ENCODE peak calls at places on chromosomes 3 and 15, in six cellular contexts. B is H1, V is HepG2, T is SK-N-SH, F is HCT116, H is GM12878. N is an unnamed sample. For H3K4me1 and H3K36me3, the result is how much of the 10 kb centered on the place peaks cover.

GRCh38 chr3:37605754-37606153 is 255.9 kb upstream of the CTDSPL start:
- DNase-seq in B (no peak), V (no peak), T (no peak), F (no peak), H (no peak), N (no peak)

GRCh38 chr15:72365844-72366243 is 10.0 kb downstream of the HEXA start:
- DNase-seq in B (no peak), V (no peak), T (no peak), F (no peak), H (peak), N (no peak)

GRCh38 chr3:13711911-13712650 is 163.2 kb downstream of the FBLN2 start:
- DNase-seq in B (no peak), V (no peak), T (no peak), F (no peak), H (no peak), N (no peak)

GRCh38 chr3:21620511-21621395 is 130.3 kb downstream of the ZNF385D start:
- DNase-seq in B (no peak), V (no peak), T (no peak), F (no peak), H (no peak), N (no peak)

GRCh38 chr3:187763850-187764648 is 18.8 kb upstream of the BCL6 start:
- DNase-seq in B (no peak), V (no peak), T (no peak), F (no peak), H (no peak), N (peak)

GRCh38 chr15:32898414-32898813 is 180.6 kb downstream of the GREM1 start:
- DNase-seq in B (no peak), V (no peak), T (no peak), F (no peak), H (no peak), N (no peak)

GRCh38 chr3:138381950-138382715 is 33.8 kb downstream of the MRAS start:
- DNase-seq in B (no peak), V (peak), T (no peak), F (no peak), H (no peak), N (peak)

GRCh38 chr3:27487383-27487782 is 3.2 kb upstream of the SLC4A7 start:
- DNase-seq in B (no peak), V (no peak), T (no peak), F (no peak), H (no peak), N (no peak)

GRCh38 chr3:11562277-11562881 is 81.3 kb downstream of the VGLL4 start:
- DNase-seq in B (no peak), V (no peak), T (no peak), F (no peak), H (no peak), N (no peak)

GRCh38 chr3:100526613-100527346 is 34.4 kb downstream of the TMEM45A start:
- DNase-seq in B (no peak), V (no peak), T (no peak), F (no peak), H (no peak), N (no peak)

GRCh38 chr3:182609575-182610156 is 183.6 kb upstream of the ATP11B start:
- DNase-seq in B (no peak), V (no peak), T (no peak), F (peak), H (no peak), N (no peak)

GRCh38 chr3:29452923-29453277 is 172.0 kb downstream of the RBMS3 start:
- DNase-seq in B (no peak), V (no peak), T (no peak), F (no peak), H (no peak), N (no peak)

GRCh38 chr3:179416681-179417080 is 34.6 kb downstream of the GNB4 start:
- DNase-seq in B (no peak), V (no peak), T (no peak), F (no peak), H (no peak), N (no peak)

GRCh38 chr3:134660046-134660441 is 9.2 kb upstream of the KY start:
- DNase-seq in B (no peak), V (no peak), T (no peak), F (no peak), H (no peak), N (no peak)

GRCh38 chr3:120144267-120144666 is 50.0 kb upstream of the GSK3B start:
- DNase-seq in B (no peak), V (peak), T (no peak), F (no peak), H (no peak), N (no peak)

GRCh38 chr3:122760457-122761271 is 33.0 kb downstream of the HSPBAP1 start:
- DNase-seq in B (peak), V (no peak), T (no peak), F (peak), H (no peak), N (no peak)

GRCh38 chr3:44989636-44990373 is 13.8 kb downstream of the EXOSC7 start:
- DNase-seq in B (no peak), V (no peak), T (no peak), F (no peak), H (no peak), N (no peak)

GRCh38 chr3:121698513-121698912 is 37.8 kb upstream of the HCLS1 start:
- DNase-seq in B (no peak), V (no peak), T (no peak), F (no peak), H (no peak), N (no peak)

GRCh38 chr3:96813134-96813819 is 1.1 kb upstream of the EPHA6 start:
- DNase-seq in B (peak), V (peak), T (peak), F (no peak), H (peak), N (peak)

GRCh38 chr3:356947-357346 is 160.4 kb downstream of the CHL1 start:
- DNase-seq in B (no peak), V (no peak), T (no peak), F (no peak), H (no peak), N (no peak)

GRCh38 chr3:126287536-126288181 is 69.5 kb downstream of the KLF15 start:
- DNase-seq in B (peak), V (peak), T (peak), F (peak), H (no peak), N (peak)

GRCh38 chr15:76359152-76359551 is 22.6 kb downstream of the ISL2 start:
- DNase-seq in B (no peak), V (no peak), T (no peak), F (no peak), H (no peak), N (no peak)

GRCh38 chr3:194139977-194140351 is 4.0 kb downstream of the HES1 start:
- DNase-seq in B (no peak), V (no peak), T (no peak), F (no peak), H (no peak), N (no peak)

GRCh38 chr3:20741381-20741780 is 555.4 kb upstream of the SGO1 start:
- DNase-seq in B (no peak), V (no peak), T (no peak), F (no peak), H (no peak), N (no peak)

GRCh38 chr3:171506743-171507319 is 46.6 kb upstream of the TNIK start:
- DNase-seq in B (no peak), V (no peak), T (no peak), F (no peak), H (no peak), N (no peak)

GRCh38 chr3:120140098-120140742 is 46.0 kb upstream of the GSK3B start:
- DNase-seq in B (no peak), V (no peak), T (no peak), F (no peak), H (no peak), N (no peak)

GRCh38 chr3:7913283-7913682 is 588.3 kb upstream of the LMCD1 start:
- DNase-seq in B (no peak), V (no peak), T (no peak), F (no peak), H (no peak), N (no peak)

GRCh38 chr15:52179278-52180195 is 11.7 kb downstream of the GNB5 start:
- DNase-seq in B (peak), V (peak), T (peak), F (peak), H (peak), N (no peak)

GRCh38 chr3:134018850-134019249 is 10.9 kb downstream of the SLCO2A1 start:
- DNase-seq in B (no peak), V (no peak), T (no peak), F (no peak), H (no peak), N (no peak)

GRCh38 chr3:144497452-144497851 is 525.8 kb downstream of the DIPK2A start:
- DNase-seq in B (no peak), V (no peak), T (no peak), F (no peak), H (no peak), N (no peak)

GRCh38 chr15:97648728-97649127 is 311.8 kb upstream of the ARRDC4 start:
- DNase-seq in B (no peak), V (no peak), T (no peak), F (no peak), H (no peak), N (no peak)

GRCh38 chr15:86373147-86373546 is 293.5 kb downstream of the AGBL1 start:
- DNase-seq in B (no peak), V (no peak), T (no peak), F (no peak), H (no peak), N (no peak)

GRCh38 chr3:55622116-55622515 is 135.0 kb upstream of the WNT5A start:
- DNase-seq in B (no peak), V (no peak), T (no peak), F (no peak), H (no peak), N (no peak)

GRCh38 chr3:126147932-126148683 is 32.3 kb downstream of the ALDH1L1 start:
- DNase-seq in B (no peak), V (no peak), T (no peak), F (no peak), H (no peak), N (no peak)

GRCh38 chr3:119469378-119470189 is 821 bp downstream of the POGLUT1 start:
- DNase-seq in B (no peak), V (no peak), T (no peak), F (no peak), H (peak), N (no peak)

GRCh38 chr3:25783661-25784512 is 644 bp upstream of the NGLY1 start:
- DNase-seq in B (no peak), V (peak), T (no peak), F (no peak), H (no peak), N (peak)

DNA sequence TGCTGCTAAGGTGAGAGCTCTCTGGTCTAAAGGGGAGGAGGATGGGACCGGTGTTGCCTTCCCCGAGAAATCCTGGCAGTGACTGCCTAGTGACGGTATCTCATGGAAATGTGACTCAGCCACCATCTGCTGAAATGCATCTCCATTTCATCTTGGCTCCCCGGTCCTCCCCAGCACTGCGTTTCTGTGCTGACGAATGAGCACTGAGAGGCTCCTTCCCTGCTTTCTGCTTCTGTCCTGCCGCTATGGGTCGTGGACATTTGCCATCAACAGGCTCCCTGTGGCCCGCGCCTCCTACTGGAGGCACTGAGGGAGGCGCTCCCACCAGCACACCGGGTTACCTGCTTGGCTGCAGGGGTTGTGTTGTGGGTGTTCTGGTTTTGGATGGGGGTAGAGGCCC is 13.5 kb upstream of the SEC13 start:
- DNase-seq in B (no peak), V (no peak), T (no peak), F (no peak), H (no peak), N (no peak)
- TF ChIP-seq YY1 in B (no peak), V (no peak), T (no peak), F (no peak), H (no peak), N (no peak)

GRCh38 chr3:3119393-3119851 is 7.3 kb upstream of the TRNT1 start:
- DNase-seq in B (no peak), V (no peak), T (peak), F (no peak), H (no peak), N (no peak)
- H3K4me1 ChIP-seq in B (under half), V (under half), T (under half), F (under half), H (under half), N (under half)

DNA sequence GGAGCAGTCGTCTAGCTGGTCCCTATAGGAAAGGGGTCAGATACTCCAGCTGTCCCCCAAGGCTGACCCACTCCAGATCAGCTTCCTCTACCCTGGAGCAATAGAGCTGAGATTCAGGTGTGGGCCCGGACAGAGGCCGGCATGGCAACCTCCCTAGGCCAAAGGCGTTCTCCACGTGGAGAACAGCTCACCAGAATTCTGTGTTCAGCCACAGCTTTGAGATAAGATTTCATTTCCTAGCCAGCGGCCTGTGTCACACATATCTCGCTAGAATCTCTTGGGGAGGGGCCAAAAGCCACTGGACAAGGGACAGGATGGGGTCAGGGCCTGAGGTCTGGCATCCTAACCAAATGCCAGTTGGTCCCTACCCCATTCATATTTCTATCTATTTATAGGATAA is 20.1 kb downstream of the SRGAP3 start:
- DNase-seq in B (no peak), V (no peak), T (peak), F (no peak), H (no peak), N (no peak)
- H3K36me3 ChIP-seq in B (under half), V (under half), T (under half), F (under half), H (under half), N (under half)

GRCh38 chr3:157077565-157077991 is 82.4 kb downstream of the CCNL1 start:
- DNase-seq in B (no peak), V (peak), T (no peak), F (no peak), H (no peak), N (no peak)
- TF ChIP-seq YY1 in B (no peak), V (no peak), T (no peak), F (no peak), H (no peak), N (no peak)

GRCh38 chr3:124272611-124273151 is 280.8 kb upstream of the ROPN1 start:
- DNase-seq in B (no peak), V (no peak), T (no peak), F (no peak), H (no peak), N (no peak)

GRCh38 chr3:124268355-124268754 is 276.4 kb upstream of the ROPN1 start:
- DNase-seq in B (no peak), V (no peak), T (no peak), F (no peak), H (no peak), N (no peak)

GRCh38 chr3:124267406-124267805 is 275.5 kb upstream of the ROPN1 start:
- DNase-seq in B (no peak), V (no peak), T (no peak), F (no peak), H (no peak), N (no peak)

GRCh38 chr3:124266517-124266916 is 274.6 kb upstream of the ROPN1 start:
- DNase-seq in B (no peak), V (no peak), T (peak), F (no peak), H (no peak), N (no peak)

GRCh38 chr3:124269619-124270018 is 277.7 kb upstream of the ROPN1 start:
- DNase-seq in B (no peak), V (no peak), T (no peak), F (no peak), H (no peak), N (no peak)
- H3K4me1 ChIP-seq in B (under half), V (under half), T (under half), F (under half), H (under half), N (under half)

DNA sequence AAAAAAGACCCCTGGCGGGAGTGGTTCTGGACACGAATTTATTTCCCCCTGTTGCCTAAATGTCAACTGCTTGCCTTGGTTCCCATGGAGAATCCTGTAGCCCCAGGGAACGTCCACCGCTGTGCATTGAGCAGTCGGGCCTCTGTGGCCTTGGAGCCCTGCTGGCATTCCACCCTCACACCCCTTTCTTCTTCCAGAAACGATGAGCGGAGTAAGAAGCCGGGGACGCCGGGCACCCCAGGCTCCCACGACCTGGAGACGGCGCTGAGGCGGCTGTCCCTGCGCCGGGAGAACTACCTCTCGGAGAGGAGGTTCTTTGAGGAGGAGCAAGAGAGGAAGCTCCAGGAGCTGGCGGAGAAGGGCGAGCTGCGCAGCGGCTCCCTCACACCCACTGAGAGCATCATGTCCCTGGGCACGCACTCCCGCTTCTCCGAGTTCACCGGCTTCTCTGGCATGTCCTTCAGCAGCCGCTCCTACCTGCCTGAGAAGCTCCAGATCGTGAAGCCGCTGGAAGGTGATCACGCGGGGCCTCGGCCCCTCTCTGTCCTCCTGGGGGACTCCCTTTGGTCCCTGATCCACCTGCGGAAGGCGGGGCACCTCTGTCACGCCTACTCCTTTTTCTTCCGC is 63.6 kb downstream of the CCK start:
- DNase-seq in B (no peak), V (no peak), T (no peak), F (no peak), H (no peak), N (no peak)
- H3K36me3 ChIP-seq in B (under half), V (half or more), T (under half), F (under half), H (under half), N (half or more)

DNA sequence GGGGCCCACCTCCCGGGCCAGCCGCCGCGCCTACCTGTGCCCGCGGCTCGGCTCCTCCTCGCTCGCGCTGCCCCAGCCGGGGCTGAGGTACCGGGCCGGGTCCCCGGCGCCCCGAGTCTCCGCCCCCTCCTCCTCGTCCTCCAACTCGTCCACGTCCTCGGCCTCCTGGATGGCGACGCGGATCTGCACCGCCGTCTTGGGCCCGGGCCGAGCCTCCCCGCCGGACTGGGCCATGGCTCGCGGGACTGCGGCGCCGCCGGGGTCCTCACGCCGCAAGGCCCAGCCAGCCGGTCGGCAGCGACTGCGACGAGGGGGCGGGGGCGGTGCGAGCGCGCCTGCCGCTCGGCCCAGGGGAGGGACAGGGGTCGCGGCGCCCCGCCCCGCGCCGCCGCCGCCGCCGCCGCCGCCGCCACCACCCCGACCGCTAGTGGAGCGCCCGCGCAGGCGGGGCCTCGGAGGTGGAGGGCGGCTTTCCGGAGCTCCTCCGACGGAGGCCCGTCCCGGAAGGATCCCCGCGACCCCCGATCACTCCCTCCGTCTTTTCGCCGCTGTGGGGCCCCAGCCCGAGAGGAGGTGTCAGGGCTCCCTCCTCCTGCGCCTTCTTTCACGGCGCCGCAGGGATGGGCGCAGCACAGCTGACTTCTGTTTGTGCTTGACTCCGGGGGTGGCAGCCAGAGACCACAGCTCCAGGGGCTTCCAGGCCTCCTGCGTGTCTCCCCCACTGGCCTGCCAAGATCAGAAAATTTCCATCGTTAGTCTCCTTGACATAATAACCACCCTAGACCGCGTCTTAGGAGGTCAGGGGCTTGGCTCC is at the start of gene LARP6:
- DNase-seq in B (no peak), V (no peak), T (peak), F (no peak), H (no peak), N (peak)
- TF ChIP-seq YY1 in B (no peak), V (no peak), T (no peak), F (no peak), H (no peak), N (no peak)

DNA sequence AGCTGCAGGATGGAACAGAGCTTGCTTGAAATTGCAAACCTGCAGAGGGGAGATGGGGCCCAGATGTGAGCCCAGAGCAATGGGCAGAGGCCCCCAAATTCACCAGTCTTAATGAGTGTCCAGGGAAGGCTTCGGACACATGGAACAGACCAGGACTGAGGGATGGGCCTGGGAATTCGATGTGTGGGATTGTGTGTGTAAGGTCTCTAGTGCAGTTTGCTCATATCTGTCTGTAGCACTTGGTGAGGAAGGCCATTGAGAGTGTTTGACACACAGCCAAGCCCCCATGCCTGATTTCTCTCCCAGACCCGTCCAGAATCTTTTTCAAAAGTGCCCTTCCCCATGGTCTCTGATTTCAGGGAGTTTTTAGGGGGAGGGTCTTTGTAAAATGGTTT is 17.2 kb downstream of the TEX264 start:
- DNase-seq in B (no peak), V (no peak), T (no peak), F (no peak), H (no peak), N (no peak)
- H3K4me1 ChIP-seq in B (under half), V (under half), T (under half), F (under half), H (under half), N (under half)

GRCh38 chr3:52525666-52526065 is 8.0 kb downstream of the NT5DC2 start:
- DNase-seq in B (no peak), V (no peak), T (no peak), F (no peak), H (no peak), N (no peak)
- H3K36me3 ChIP-seq in B (under half), V (under half), T (under half), F (under half), H (under half), N (half or more)

GRCh38 chr15:77944002-77944867 is 133.3 kb downstream of the TBC1D2B start:
- DNase-seq in B (peak), V (peak), T (peak), F (peak), H (no peak), N (peak)
- TF ChIP-seq YY1 in B (no peak), V (no peak), T (no peak), F (no peak), H (no peak), N (no peak)